ENCODE peak calls at places on chromosomes 7 and 10, in five cellular contexts. One of them, this sample, is unnamed.

GRCh38 chr10:3152566-3152935 is 20.0 kb downstream of the PITRM1 start:
- DNase-seq in neural crest cell: no peak
- DNase-seq in neural progenitor cell: no peak
- DNase-seq in GM10248: no peak
- DNase-seq in left lung: peak; percentile 47
- DNase-seq in this sample: no peak

GRCh38 chr7:48085433-48085791 is 3.7 kb upstream of the UPP1 start:
- DNase-seq in neural progenitor cell: no peak
- DNase-seq in neural crest cell: no peak
- DNase-seq in left lung: no peak
- DNase-seq in GM10248: no peak
- DNase-seq in this sample: no peak

GRCh38 chr7:36642414-36642813 is 81.9 kb downstream of the AOAH start:
- DNase-seq in GM10248: no peak
- DNase-seq in neural crest cell: no peak
- DNase-seq in left lung: no peak
- DNase-seq in neural progenitor cell: no peak
- DNase-seq in this sample: no peak

GRCh38 chr10:76874151-76874550 is 763.5 kb downstream of the KCNMA1 start:
- DNase-seq in neural crest cell: no peak
- DNase-seq in neural progenitor cell: no peak
- DNase-seq in GM10248: no peak
- DNase-seq in left lung: no peak
- DNase-seq in this sample: no peak

GRCh38 chr7:15686209-15686956 is at the start of gene MEOX2:
- DNase-seq in GM10248: peak; percentile 9
- DNase-seq in neural progenitor cell: peak; percentile 69
- DNase-seq in left lung: peak; percentile 83
- DNase-seq in neural crest cell: peak; percentile 41
- DNase-seq in this sample: no peak

GRCh38 chr10:86368046-86368445 is 1.5 kb upstream of the GRID1 start:
- DNase-seq in left lung: no peak
- DNase-seq in GM10248: no peak
- DNase-seq in neural crest cell: no peak
- DNase-seq in neural progenitor cell: no peak
- DNase-seq in this sample: no peak

GRCh38 chr10:47136866-47137265 is 163.1 kb upstream of the GDF10 start:
- DNase-seq in GM10248: no peak
- DNase-seq in left lung: no peak
- DNase-seq in neural crest cell: no peak
- DNase-seq in neural progenitor cell: no peak
- DNase-seq in this sample: no peak

GRCh38 chr10:73785721-73786511 is 510 bp downstream of the ZSWIM8 start:
- DNase-seq in neural crest cell: no peak
- DNase-seq in GM10248: peak; percentile 50
- DNase-seq in neural progenitor cell: peak; percentile 78
- DNase-seq in left lung: no peak
- DNase-seq in this sample: no peak

GRCh38 chr10:31290386-31290785 is 28.6 kb upstream of the ZEB1 start:
- DNase-seq in neural progenitor cell: no peak
- DNase-seq in neural crest cell: no peak
- DNase-seq in left lung: no peak
- DNase-seq in GM10248: no peak
- DNase-seq in this sample: no peak

GRCh38 chr10:5679606-5680005 is 5.0 kb upstream of the TASOR2 start:
- DNase-seq in neural progenitor cell: no peak
- DNase-seq in left lung: no peak
- DNase-seq in neural crest cell: no peak
- DNase-seq in GM10248: no peak
- DNase-seq in this sample: no peak

GRCh38 chr7:28104811-28105210 is 75.8 kb downstream of the JAZF1 start:
- DNase-seq in neural crest cell: no peak
- DNase-seq in neural progenitor cell: no peak
- DNase-seq in left lung: no peak
- DNase-seq in GM10248: no peak
- DNase-seq in this sample: no peak

GRCh38 chr10:33355267-33355666 is 20.8 kb upstream of the NRP1 start:
- DNase-seq in neural progenitor cell: no peak
- DNase-seq in GM10248: no peak
- DNase-seq in left lung: no peak
- DNase-seq in neural crest cell: no peak
- DNase-seq in this sample: no peak

GRCh38 chr7:44313016-44313415 is 12.4 kb downstream of the CAMK2B start:
- DNase-seq in GM10248: no peak
- DNase-seq in left lung: peak; percentile 49
- DNase-seq in neural crest cell: peak; percentile 0
- DNase-seq in neural progenitor cell: no peak
- DNase-seq in this sample: no peak

GRCh38 chr7:127879942-127880341 is 151.3 kb downstream of the LRRC4 start:
- DNase-seq in neural progenitor cell: no peak
- DNase-seq in neural crest cell: no peak
- DNase-seq in GM10248: no peak
- DNase-seq in left lung: no peak
- DNase-seq in this sample: no peak

GRCh38 chr7:43694399-43694748 is 34.9 kb downstream of the COA1 start:
- DNase-seq in GM10248: no peak
- DNase-seq in neural crest cell: no peak
- DNase-seq in neural progenitor cell: no peak
- DNase-seq in left lung: no peak
- DNase-seq in this sample: no peak

GRCh38 chr10:122458693-122459092 is 2.7 kb upstream of the HTRA1 start:
- DNase-seq in GM10248: no peak
- DNase-seq in neural progenitor cell: no peak
- DNase-seq in left lung: no peak
- DNase-seq in neural crest cell: no peak
- DNase-seq in this sample: no peak

GRCh38 chr10:546971-547590 is 142.4 kb downstream of the DIP2C start:
- DNase-seq in GM10248: no peak
- DNase-seq in neural crest cell: no peak
- DNase-seq in left lung: no peak
- DNase-seq in neural progenitor cell: peak; percentile 61
- DNase-seq in this sample: no peak

GRCh38 chr7:114979803-114980507 is 58.1 kb downstream of the MDFIC start:
- DNase-seq in GM10248: no peak
- DNase-seq in neural progenitor cell: no peak
- DNase-seq in neural crest cell: no peak
- DNase-seq in left lung: no peak
- DNase-seq in this sample: no peak

GRCh38 chr10:103500481-103500880 is 7.0 kb downstream of the NEURL1 start:
- DNase-seq in neural crest cell: no peak
- DNase-seq in neural progenitor cell: no peak
- DNase-seq in left lung: no peak
- DNase-seq in GM10248: no peak
- DNase-seq in this sample: no peak

GRCh38 chr10:79322616-79323566 is 24.4 kb upstream of the PPIF start:
- DNase-seq in GM10248: no peak
- DNase-seq in neural progenitor cell: no peak
- DNase-seq in neural crest cell: no peak
- DNase-seq in left lung: no peak
- DNase-seq in this sample: no peak

GRCh38 chr10:124180947-124181549 is 87.7 kb upstream of the CHST15 start:
- DNase-seq in GM10248: no peak
- DNase-seq in left lung: no peak
- DNase-seq in neural progenitor cell: no peak
- DNase-seq in neural crest cell: no peak
- DNase-seq in this sample: no peak

GRCh38 chr7:137772748-137773147 is 74.0 kb downstream of the DGKI start:
- DNase-seq in GM10248: no peak
- DNase-seq in neural progenitor cell: no peak
- DNase-seq in neural crest cell: no peak
- DNase-seq in left lung: no peak
- DNase-seq in this sample: no peak

GRCh38 chr7:43868181-43868580 is 1.1 kb downstream of the MRPS24 start:
- DNase-seq in neural progenitor cell: no peak
- DNase-seq in left lung: no peak
- DNase-seq in neural crest cell: no peak
- DNase-seq in GM10248: no peak
- DNase-seq in this sample: no peak

GRCh38 chr7:74656421-74656910 is 1.1 kb upstream of the GTF2I start:
- DNase-seq in left lung: peak; percentile 82
- DNase-seq in neural crest cell: peak; percentile 45
- DNase-seq in neural progenitor cell: peak; percentile 62
- DNase-seq in GM10248: no peak
- DNase-seq in this sample: peak; percentile 25

GRCh38 chr7:150446288-150446938 is 4.0 kb upstream of the GIMAP8 start:
- DNase-seq in left lung: no peak
- DNase-seq in neural progenitor cell: no peak
- DNase-seq in GM10248: no peak
- DNase-seq in neural crest cell: no peak
- DNase-seq in this sample: no peak

GRCh38 chr10:90398551-90398950 is 459.3 kb downstream of the HTR7 start:
- DNase-seq in left lung: no peak
- DNase-seq in GM10248: no peak
- DNase-seq in neural progenitor cell: no peak
- DNase-seq in neural crest cell: no peak
- DNase-seq in this sample: no peak

GRCh38 chr10:44261296-44261695 is 123.6 kb downstream of the CXCL12 start:
- DNase-seq in neural progenitor cell: no peak
- DNase-seq in left lung: no peak
- DNase-seq in neural crest cell: no peak
- DNase-seq in GM10248: no peak
- DNase-seq in this sample: no peak

GRCh38 chr7:19958309-19958896 is 185.0 kb upstream of the TMEM196 start:
- DNase-seq in left lung: no peak
- DNase-seq in neural progenitor cell: no peak
- DNase-seq in GM10248: no peak
- DNase-seq in neural crest cell: no peak
- DNase-seq in this sample: no peak

DNA sequence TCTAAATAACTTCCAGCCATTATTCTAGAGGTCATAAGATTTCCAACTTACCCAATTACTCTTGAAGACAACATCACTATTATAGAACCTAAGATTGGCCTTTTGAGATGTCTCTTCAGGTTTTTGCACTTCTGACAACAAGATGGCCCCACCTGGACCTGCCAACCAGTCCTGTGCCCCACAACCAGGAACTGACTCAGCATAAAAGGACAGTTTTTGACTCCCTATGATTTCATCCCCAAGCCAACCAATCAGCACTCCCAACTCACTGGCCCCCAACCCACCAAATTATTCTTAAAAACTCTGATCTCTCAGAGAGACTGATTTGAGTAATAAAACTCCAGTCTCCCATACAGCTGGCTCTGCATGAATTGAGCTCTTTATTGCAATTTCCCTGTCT is 94.4 kb downstream of the TMEM106B start:
- DNase-seq in GM10248: no peak
- DNase-seq in neural crest cell: no peak
- DNase-seq in neural progenitor cell: no peak
- DNase-seq in left lung: no peak
- DNase-seq in this sample: no peak
- TF ChIP-seq CTCF in GM10248: no peak
- TF ChIP-seq CTCF in neural crest cell: no peak
- TF ChIP-seq CTCF in neural progenitor cell: no peak
- TF ChIP-seq CTCF in left lung: no peak
- TF ChIP-seq CTCF in this sample: no peak

GRCh38 chr10:15726042-15726441 is 6.3 kb upstream of the ITGA8 start:
- DNase-seq in neural progenitor cell: no peak
- DNase-seq in neural crest cell: no peak
- DNase-seq in left lung: no peak
- DNase-seq in GM10248: no peak
- DNase-seq in this sample: no peak
- TF ChIP-seq CTCF in neural progenitor cell: no peak
- TF ChIP-seq CTCF in neural crest cell: no peak
- TF ChIP-seq CTCF in left lung: peak; percentile 0
- TF ChIP-seq CTCF in GM10248: peak; percentile 13
- TF ChIP-seq CTCF in this sample: no peak

GRCh38 chr7:77550586-77550985 is 13.5 kb downstream of the PTPN12 start:
- DNase-seq in neural crest cell: no peak
- DNase-seq in neural progenitor cell: no peak
- DNase-seq in GM10248: no peak
- DNase-seq in left lung: no peak
- DNase-seq in this sample: no peak
- TF ChIP-seq CTCF in neural crest cell: no peak
- TF ChIP-seq CTCF in neural progenitor cell: no peak
- TF ChIP-seq CTCF in GM10248: no peak
- TF ChIP-seq CTCF in left lung: no peak
- TF ChIP-seq CTCF in this sample: no peak

GRCh38 chr10:68566955-68567354 is 6.8 kb downstream of the TET1 start:
- DNase-seq in left lung: no peak
- DNase-seq in neural progenitor cell: no peak
- DNase-seq in GM10248: no peak
- DNase-seq in neural crest cell: no peak
- DNase-seq in this sample: no peak
- TF ChIP-seq CTCF in left lung: no peak
- TF ChIP-seq CTCF in neural progenitor cell: no peak
- TF ChIP-seq CTCF in GM10248: no peak
- TF ChIP-seq CTCF in neural crest cell: no peak
- TF ChIP-seq CTCF in this sample: no peak

GRCh38 chr10:110600487-110601101 is 33.1 kb downstream of the SMC3 start:
- DNase-seq in neural crest cell: peak; percentile 38
- DNase-seq in left lung: no peak
- DNase-seq in GM10248: no peak
- DNase-seq in neural progenitor cell: peak; percentile 65
- DNase-seq in this sample: no peak
- TF ChIP-seq CTCF in neural crest cell: peak; percentile 77
- TF ChIP-seq CTCF in left lung: peak; percentile 23
- TF ChIP-seq CTCF in GM10248: peak; percentile 52
- TF ChIP-seq CTCF in neural progenitor cell: peak; percentile 76
- TF ChIP-seq CTCF in this sample: no peak

GRCh38 chr10:62554632-62555199 is 180.5 kb downstream of the ZNF365 start:
- DNase-seq in GM10248: peak; percentile 31
- DNase-seq in left lung: no peak
- DNase-seq in neural progenitor cell: peak; percentile 63
- DNase-seq in neural crest cell: no peak
- DNase-seq in this sample: no peak
- TF ChIP-seq CTCF in GM10248: peak; percentile 28
- TF ChIP-seq CTCF in left lung: peak; percentile 48
- TF ChIP-seq CTCF in neural progenitor cell: peak; percentile 64
- TF ChIP-seq CTCF in neural crest cell: peak; percentile 63
- TF ChIP-seq CTCF in this sample: no peak

DNA sequence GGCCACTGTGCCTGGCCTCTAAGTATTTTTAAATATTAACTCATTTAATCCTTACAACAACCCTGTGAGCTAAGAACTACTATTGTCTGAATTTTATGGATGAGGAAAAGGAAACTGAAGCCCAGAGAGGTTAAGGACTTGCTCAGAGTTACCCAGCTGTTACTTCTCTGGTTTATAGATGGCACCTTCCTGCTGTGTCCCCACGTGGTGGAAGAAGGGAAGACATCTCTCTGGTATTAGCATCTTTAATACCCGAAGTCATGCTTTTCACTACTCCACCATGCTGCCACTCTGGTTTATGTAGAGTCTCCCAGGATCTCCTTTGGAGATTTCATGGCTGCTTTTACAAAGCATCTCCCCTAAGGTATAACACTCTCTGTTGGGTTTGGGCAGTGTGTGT is 105.5 kb upstream of the MKLN1 start:
- DNase-seq in GM10248: no peak
- DNase-seq in neural crest cell: no peak
- DNase-seq in neural progenitor cell: no peak
- DNase-seq in left lung: no peak
- DNase-seq in this sample: no peak
- TF ChIP-seq CTCF in GM10248: no peak
- TF ChIP-seq CTCF in neural crest cell: no peak
- TF ChIP-seq CTCF in neural progenitor cell: no peak
- TF ChIP-seq CTCF in left lung: no peak
- TF ChIP-seq CTCF in this sample: no peak

This sample was measured in activated B cell treated with CpG ODN at 0.5 μM for 24 hours.